ENCODE peak calls at places on chromosomes 11 and 22, in nine cellular contexts. One of them, this sample, is unnamed.
A peak's percentile ranks its signal among the peaks of the same experiment; 100 is the strongest.

GRCh38 chr22:49886346-49887073 is 31.7 kb downstream of the ALG12 start:
- DNase-seq in fibroblast of lung: no peak
- DNase-seq in astrocyte: no peak
- DNase-seq in colonic mucosa: no peak
- DNase-seq in IMR-90: no peak
- DNase-seq in PC-3: no peak
- DNase-seq in kidney: no peak
- DNase-seq in mammary epithelial cell: no peak
- DNase-seq in H9: no peak
- DNase-seq in this sample: no peak

GRCh38 chr11:11119917-11120316 is 233.1 kb downstream of the CSNK2A3 start:
- DNase-seq in mammary epithelial cell: no peak
- DNase-seq in PC-3: no peak
- DNase-seq in fibroblast of lung: no peak
- DNase-seq in colonic mucosa: no peak
- DNase-seq in astrocyte: no peak
- DNase-seq in kidney: no peak
- DNase-seq in IMR-90: no peak
- DNase-seq in H9: peak; percentile 38
- DNase-seq in this sample: no peak

GRCh38 chr11:69356703-69357457 is 62.9 kb downstream of the MYEOV start:
- DNase-seq in fibroblast of lung: no peak
- DNase-seq in astrocyte: no peak
- DNase-seq in PC-3: no peak
- DNase-seq in mammary epithelial cell: no peak
- DNase-seq in colonic mucosa: peak; percentile 13
- DNase-seq in H9: peak; percentile 14
- DNase-seq in IMR-90: no peak
- DNase-seq in kidney: no peak
- DNase-seq in this sample: no peak

GRCh38 chr11:74849525-74850391 is 99.1 kb downstream of the XRRA1 start:
- DNase-seq in kidney: no peak
- DNase-seq in fibroblast of lung: peak; percentile 60
- DNase-seq in mammary epithelial cell: peak; percentile 79
- DNase-seq in PC-3: peak; percentile 74
- DNase-seq in IMR-90: peak; percentile 84
- DNase-seq in H9: peak; percentile 81
- DNase-seq in astrocyte: peak; percentile 76
- DNase-seq in colonic mucosa: no peak
- DNase-seq in this sample: no peak

GRCh38 chr11:64339754-64340408 is at the start of gene CCDC88B:
- DNase-seq in PC-3: no peak
- DNase-seq in mammary epithelial cell: no peak
- DNase-seq in IMR-90: no peak
- DNase-seq in astrocyte: no peak
- DNase-seq in colonic mucosa: peak; percentile 70
- DNase-seq in fibroblast of lung: no peak
- DNase-seq in H9: no peak
- DNase-seq in kidney: peak; percentile 90
- DNase-seq in this sample: peak; percentile 77

GRCh38 chr11:44753965-44754645 is 27.3 kb downstream of the TSPAN18 start:
- DNase-seq in H9: peak; percentile 48
- DNase-seq in fibroblast of lung: no peak
- DNase-seq in mammary epithelial cell: peak; percentile 23
- DNase-seq in colonic mucosa: no peak
- DNase-seq in PC-3: no peak
- DNase-seq in IMR-90: no peak
- DNase-seq in kidney: no peak
- DNase-seq in astrocyte: no peak
- DNase-seq in this sample: no peak

GRCh38 chr22:34842630-34843029 is 223.3 kb upstream of the ISX start:
- DNase-seq in IMR-90: no peak
- DNase-seq in colonic mucosa: no peak
- DNase-seq in astrocyte: no peak
- DNase-seq in mammary epithelial cell: no peak
- DNase-seq in H9: no peak
- DNase-seq in fibroblast of lung: no peak
- DNase-seq in kidney: no peak
- DNase-seq in PC-3: no peak
- DNase-seq in this sample: no peak

GRCh38 chr11:126414615-126415014 is 59.1 kb downstream of the ST3GAL4 start:
- DNase-seq in kidney: peak; percentile 86
- DNase-seq in astrocyte: no peak
- DNase-seq in IMR-90: no peak
- DNase-seq in PC-3: peak; percentile 35
- DNase-seq in H9: no peak
- DNase-seq in fibroblast of lung: no peak
- DNase-seq in mammary epithelial cell: no peak
- DNase-seq in colonic mucosa: no peak
- DNase-seq in this sample: no peak

GRCh38 chr11:39673994-39674393 is 1785.5 kb downstream of the LRRC4C start:
- DNase-seq in mammary epithelial cell: no peak
- DNase-seq in PC-3: no peak
- DNase-seq in kidney: no peak
- DNase-seq in colonic mucosa: no peak
- DNase-seq in H9: no peak
- DNase-seq in fibroblast of lung: no peak
- DNase-seq in astrocyte: no peak
- DNase-seq in IMR-90: no peak
- DNase-seq in this sample: no peak

GRCh38 chr22:23651676-23652075 is 19.6 kb upstream of the DRICH1 start:
- DNase-seq in IMR-90: no peak
- DNase-seq in mammary epithelial cell: no peak
- DNase-seq in astrocyte: no peak
- DNase-seq in fibroblast of lung: no peak
- DNase-seq in PC-3: no peak
- DNase-seq in kidney: peak; percentile 39
- DNase-seq in H9: no peak
- DNase-seq in colonic mucosa: no peak
- DNase-seq in this sample: no peak

GRCh38 chr11:3094223-3094824 is 37.1 kb upstream of the CARS1 start:
- DNase-seq in PC-3: no peak
- DNase-seq in colonic mucosa: no peak
- DNase-seq in kidney: peak; percentile 70
- DNase-seq in fibroblast of lung: no peak
- DNase-seq in H9: no peak
- DNase-seq in mammary epithelial cell: no peak
- DNase-seq in astrocyte: no peak
- DNase-seq in IMR-90: no peak
- DNase-seq in this sample: no peak

GRCh38 chr11:2929511-2929879 is 275 bp upstream of the PHLDA2 start:
- DNase-seq in colonic mucosa: peak; percentile 85
- DNase-seq in IMR-90: peak; percentile 72
- DNase-seq in fibroblast of lung: peak; percentile 77
- DNase-seq in H9: no peak
- DNase-seq in PC-3: peak; percentile 81
- DNase-seq in astrocyte: peak; percentile 58
- DNase-seq in mammary epithelial cell: peak; percentile 87
- DNase-seq in kidney: peak; percentile 92
- DNase-seq in this sample: no peak

GRCh38 chr22:26259510-26259909 is 90.2 kb downstream of the SEZ6L start:
- DNase-seq in IMR-90: peak; percentile 8
- DNase-seq in colonic mucosa: no peak
- DNase-seq in H9: peak; percentile 70
- DNase-seq in fibroblast of lung: no peak
- DNase-seq in mammary epithelial cell: peak; percentile 12
- DNase-seq in astrocyte: peak; percentile 8
- DNase-seq in kidney: no peak
- DNase-seq in PC-3: peak; percentile 20
- DNase-seq in this sample: peak; percentile 70

GRCh38 chr22:50530857-50531545 is 1.2 kb upstream of the TYMP start:
- DNase-seq in fibroblast of lung: peak; percentile 86
- DNase-seq in IMR-90: peak; percentile 63
- DNase-seq in colonic mucosa: peak; percentile 90
- DNase-seq in mammary epithelial cell: peak; percentile 56
- DNase-seq in H9: peak; percentile 84
- DNase-seq in PC-3: peak; percentile 74
- DNase-seq in kidney: peak; percentile 97
- DNase-seq in astrocyte: peak; percentile 64
- DNase-seq in this sample: no peak

GRCh38 chr22:28500005-28500404 is 179.6 kb downstream of the TTC28 start:
- DNase-seq in fibroblast of lung: no peak
- DNase-seq in IMR-90: no peak
- DNase-seq in colonic mucosa: no peak
- DNase-seq in PC-3: no peak
- DNase-seq in mammary epithelial cell: no peak
- DNase-seq in astrocyte: no peak
- DNase-seq in H9: no peak
- DNase-seq in kidney: no peak
- DNase-seq in this sample: no peak
- TF ChIP-seq CTCF in fibroblast of lung: no peak
- TF ChIP-seq CTCF in IMR-90: no peak
- TF ChIP-seq CTCF in colonic mucosa: no peak
- TF ChIP-seq CTCF in PC-3: no peak
- TF ChIP-seq CTCF in mammary epithelial cell: no peak
- TF ChIP-seq CTCF in astrocyte: no peak
- TF ChIP-seq CTCF in H9: no peak
- TF ChIP-seq CTCF in kidney: no peak
- TF ChIP-seq CTCF in this sample: no peak

DNA sequence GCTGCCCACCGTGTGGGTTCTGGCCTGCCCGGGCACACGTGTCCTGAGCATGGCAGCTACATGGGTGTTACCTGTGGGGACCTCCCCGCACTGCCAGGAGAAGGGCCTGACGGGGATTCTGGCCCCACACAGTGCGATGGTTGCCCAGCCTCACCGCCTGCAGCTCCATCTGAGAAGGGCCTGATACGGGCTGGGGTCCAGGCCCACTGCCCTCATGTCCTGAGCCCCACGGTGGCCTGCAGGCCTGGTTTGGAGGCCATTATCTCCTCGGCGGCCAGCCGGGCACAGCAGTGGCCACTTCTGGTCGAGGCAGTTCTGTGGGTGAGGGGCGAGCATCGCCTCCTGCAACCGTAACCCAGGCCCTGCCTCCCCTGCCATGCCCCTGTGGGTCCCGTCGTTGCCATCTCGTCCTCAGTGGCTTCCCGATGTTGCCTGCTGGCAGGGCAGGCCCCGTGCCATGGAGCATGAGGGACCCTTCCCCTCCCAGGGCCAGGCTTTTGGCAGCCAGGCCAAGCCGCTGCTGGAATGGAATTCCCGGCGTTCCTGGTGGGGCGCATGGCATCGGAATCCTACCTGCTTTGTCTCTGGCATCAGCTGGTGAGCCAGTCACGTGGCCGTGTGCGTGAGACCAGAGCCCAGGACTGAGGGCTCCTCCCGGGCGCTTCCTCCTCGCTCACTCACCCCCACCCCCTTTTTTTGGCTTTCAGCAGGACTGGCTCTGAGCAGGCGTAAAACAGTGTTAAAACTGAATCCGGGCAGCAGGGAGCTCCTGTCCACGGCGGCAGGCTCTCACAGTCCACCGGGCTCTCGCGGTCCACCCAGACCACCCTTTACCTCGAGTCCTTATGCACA is 71.9 kb upstream of the PPARA start:
- DNase-seq in astrocyte: peak; percentile 74
- DNase-seq in PC-3: peak; percentile 88
- DNase-seq in H9: no peak
- DNase-seq in mammary epithelial cell: peak; percentile 91
- DNase-seq in fibroblast of lung: peak; percentile 62
- DNase-seq in IMR-90: no peak
- DNase-seq in colonic mucosa: no peak
- DNase-seq in kidney: peak; percentile 92
- DNase-seq in this sample: no peak
- H3K9ac ChIP-seq in astrocyte: peak overlapping the region; percentile 96
- H3K9ac ChIP-seq in PC-3: peak overlapping the region; percentile 99
- H3K9ac ChIP-seq in H9: no peak overlapping the region
- H3K9ac ChIP-seq in mammary epithelial cell: peak overlapping the region; percentile 98
- H3K9ac ChIP-seq in fibroblast of lung: peak overlapping the region; percentile 87
- H3K9ac ChIP-seq in IMR-90: no peak overlapping the region
- H3K9ac ChIP-seq in colonic mucosa: peak overlapping the region; percentile 61
- H3K9ac ChIP-seq in kidney: peak overlapping the region; percentile 93
- H3K9ac ChIP-seq in this sample: peak overlapping the region; percentile 13

GRCh38 chr22:28000361-28000760 is 81.3 kb upstream of the PITPNB start:
- DNase-seq in astrocyte: no peak
- DNase-seq in mammary epithelial cell: no peak
- DNase-seq in IMR-90: no peak
- DNase-seq in fibroblast of lung: no peak
- DNase-seq in colonic mucosa: no peak
- DNase-seq in H9: no peak
- DNase-seq in kidney: peak; percentile 55
- DNase-seq in PC-3: no peak
- DNase-seq in this sample: no peak

GRCh38 chr22:28001171-28001835 is 82.2 kb upstream of the PITPNB start:
- DNase-seq in PC-3: no peak
- DNase-seq in H9: no peak
- DNase-seq in colonic mucosa: no peak
- DNase-seq in kidney: peak; percentile 59
- DNase-seq in astrocyte: no peak
- DNase-seq in mammary epithelial cell: no peak
- DNase-seq in fibroblast of lung: no peak
- DNase-seq in IMR-90: no peak
- DNase-seq in this sample: no peak

GRCh38 chr22:28004021-28004420 is 85.0 kb upstream of the PITPNB start:
- DNase-seq in mammary epithelial cell: no peak
- DNase-seq in PC-3: no peak
- DNase-seq in colonic mucosa: no peak
- DNase-seq in astrocyte: no peak
- DNase-seq in kidney: no peak
- DNase-seq in H9: no peak
- DNase-seq in IMR-90: no peak
- DNase-seq in fibroblast of lung: no peak
- DNase-seq in this sample: no peak

GRCh38 chr22:28002863-28003565 is 84.0 kb upstream of the PITPNB start:
- DNase-seq in colonic mucosa: no peak
- DNase-seq in H9: no peak
- DNase-seq in mammary epithelial cell: peak; percentile 17
- DNase-seq in fibroblast of lung: no peak
- DNase-seq in IMR-90: no peak
- DNase-seq in astrocyte: no peak
- DNase-seq in kidney: no peak
- DNase-seq in PC-3: no peak
- DNase-seq in this sample: no peak

DNA sequence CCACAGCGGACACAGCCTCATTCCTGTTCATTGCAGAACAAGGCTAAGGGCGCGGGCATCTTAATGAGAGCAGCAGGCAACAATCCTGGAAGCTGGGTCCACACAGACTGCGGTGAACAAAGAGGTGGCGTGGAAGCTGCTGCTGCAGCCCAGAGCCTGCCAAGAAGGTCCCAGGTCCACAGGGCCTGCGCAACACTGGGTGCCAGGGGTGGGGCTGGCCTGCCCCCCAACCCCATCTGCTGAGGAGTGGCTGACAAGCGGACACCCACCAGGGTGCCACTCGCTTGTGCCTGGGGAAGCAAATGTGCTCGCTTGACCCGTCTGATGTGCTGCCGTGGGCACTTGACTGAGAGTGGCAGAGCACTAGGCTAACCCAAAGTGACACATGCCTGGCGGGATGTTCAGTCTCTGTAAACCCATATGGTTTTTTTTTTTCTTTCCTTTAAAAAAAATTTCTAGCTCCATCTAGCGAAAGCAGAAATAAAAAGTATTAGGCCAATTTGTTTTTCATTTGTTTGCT is 83.2 kb upstream of the PITPNB start:
- DNase-seq in colonic mucosa: no peak
- DNase-seq in H9: no peak
- DNase-seq in IMR-90: no peak
- DNase-seq in astrocyte: no peak
- DNase-seq in mammary epithelial cell: no peak
- DNase-seq in fibroblast of lung: no peak
- DNase-seq in kidney: peak; percentile 39
- DNase-seq in PC-3: no peak
- DNase-seq in this sample: no peak
- TF ChIP-seq CTCF in colonic mucosa: no peak
- TF ChIP-seq CTCF in H9: no peak
- TF ChIP-seq CTCF in IMR-90: no peak
- TF ChIP-seq CTCF in astrocyte: no peak
- TF ChIP-seq CTCF in mammary epithelial cell: no peak
- TF ChIP-seq CTCF in fibroblast of lung: no peak
- TF ChIP-seq CTCF in kidney: no peak
- TF ChIP-seq CTCF in PC-3: no peak
- TF ChIP-seq CTCF in this sample: no peak

GRCh38 chr11:1297011-1297575 is 12.3 kb downstream of the TOLLIP start:
- DNase-seq in PC-3: no peak
- DNase-seq in astrocyte: no peak
- DNase-seq in mammary epithelial cell: no peak
- DNase-seq in kidney: peak; percentile 52
- DNase-seq in IMR-90: no peak
- DNase-seq in fibroblast of lung: no peak
- DNase-seq in H9: peak; percentile 13
- DNase-seq in colonic mucosa: no peak
- DNase-seq in this sample: no peak
- H3K9ac ChIP-seq in PC-3: no peak overlapping the region
- H3K9ac ChIP-seq in astrocyte: no peak overlapping the region
- H3K9ac ChIP-seq in mammary epithelial cell: no peak overlapping the region
- H3K9ac ChIP-seq in kidney: no peak overlapping the region
- H3K9ac ChIP-seq in IMR-90: no peak overlapping the region
- H3K9ac ChIP-seq in fibroblast of lung: no peak overlapping the region
- H3K9ac ChIP-seq in H9: no peak overlapping the region
- H3K9ac ChIP-seq in colonic mucosa: no peak overlapping the region
- H3K9ac ChIP-seq in this sample: no peak overlapping the region